ENCODE peak calls at places on chromosomes 1 and 21, in five cellular contexts. One of them, this sample, is unnamed.

GRCh38 chr1:112698366-112699310 is 8.3 kb downstream of the RHOC start:
- DNase-seq in PC-3: peak
- DNase-seq in CD8-positive, alpha-beta memory T cell: no peak
- DNase-seq in CD4-positive, alpha-beta memory T cell: no peak
- DNase-seq in iPS DF 6.9: no peak
- DNase-seq in this sample: no peak

GRCh38 chr1:183419399-183419798 is 1.2 kb upstream of the NMNAT2 start:
- DNase-seq in PC-3: no peak
- DNase-seq in CD8-positive, alpha-beta memory T cell: no peak
- DNase-seq in CD4-positive, alpha-beta memory T cell: no peak
- DNase-seq in iPS DF 6.9: no peak
- DNase-seq in this sample: no peak

GRCh38 chr1:53334312-53334711 is 6.4 kb upstream of the LRP8 start:
- DNase-seq in PC-3: no peak
- DNase-seq in CD8-positive, alpha-beta memory T cell: no peak
- DNase-seq in CD4-positive, alpha-beta memory T cell: no peak
- DNase-seq in iPS DF 6.9: no peak
- DNase-seq in this sample: no peak

GRCh38 chr1:16178596-16179497 is 23.0 kb upstream of the EPHA2 start:
- DNase-seq in PC-3: peak
- DNase-seq in CD8-positive, alpha-beta memory T cell: no peak
- DNase-seq in CD4-positive, alpha-beta memory T cell: no peak
- DNase-seq in iPS DF 6.9: no peak
- DNase-seq in this sample: no peak

GRCh38 chr1:201603613-201604232 is 64.8 kb downstream of the NAV1 start:
- DNase-seq in PC-3: no peak
- DNase-seq in CD8-positive, alpha-beta memory T cell: no peak
- DNase-seq in CD4-positive, alpha-beta memory T cell: no peak
- DNase-seq in iPS DF 6.9: no peak
- DNase-seq in this sample: peak

GRCh38 chr1:208201241-208201640 is 42.9 kb downstream of the PLXNA2 start:
- DNase-seq in PC-3: peak
- DNase-seq in CD8-positive, alpha-beta memory T cell: no peak
- DNase-seq in CD4-positive, alpha-beta memory T cell: no peak
- DNase-seq in iPS DF 6.9: no peak
- DNase-seq in this sample: peak

GRCh38 chr1:40232444-40232843 is 15.3 kb upstream of the TMCO2 start:
- DNase-seq in PC-3: no peak
- DNase-seq in CD8-positive, alpha-beta memory T cell: peak
- DNase-seq in CD4-positive, alpha-beta memory T cell: peak
- DNase-seq in iPS DF 6.9: no peak
- DNase-seq in this sample: no peak

GRCh38 chr1:239682945-239683344 is 296.6 kb downstream of the CHRM3 start:
- DNase-seq in PC-3: peak
- DNase-seq in CD8-positive, alpha-beta memory T cell: no peak
- DNase-seq in CD4-positive, alpha-beta memory T cell: no peak
- DNase-seq in iPS DF 6.9: no peak
- DNase-seq in this sample: no peak

GRCh38 chr1:60170709-60171108 is 97.1 kb upstream of the C1orf87 start:
- DNase-seq in PC-3: no peak
- DNase-seq in CD8-positive, alpha-beta memory T cell: no peak
- DNase-seq in CD4-positive, alpha-beta memory T cell: no peak
- DNase-seq in iPS DF 6.9: no peak
- DNase-seq in this sample: no peak

GRCh38 chr21:36955783-36956182 is 10.7 kb downstream of the HLCS start:
- DNase-seq in PC-3: no peak
- DNase-seq in CD8-positive, alpha-beta memory T cell: no peak
- DNase-seq in CD4-positive, alpha-beta memory T cell: no peak
- DNase-seq in iPS DF 6.9: no peak
- DNase-seq in this sample: no peak

GRCh38 chr21:42057861-42058437 is 13.2 kb upstream of the UMODL1 start:
- DNase-seq in PC-3: no peak
- DNase-seq in CD8-positive, alpha-beta memory T cell: no peak
- DNase-seq in CD4-positive, alpha-beta memory T cell: no peak
- DNase-seq in iPS DF 6.9: no peak
- DNase-seq in this sample: peak

GRCh38 chr1:151060241-151061011 is at the start of gene MLLT11:
- DNase-seq in PC-3: peak
- DNase-seq in CD8-positive, alpha-beta memory T cell: peak
- DNase-seq in CD4-positive, alpha-beta memory T cell: no peak
- DNase-seq in iPS DF 6.9: no peak
- DNase-seq in this sample: peak

GRCh38 chr21:38468989-38469388 is 29.3 kb downstream of the ERG start:
- DNase-seq in PC-3: peak
- DNase-seq in CD8-positive, alpha-beta memory T cell: no peak
- DNase-seq in CD4-positive, alpha-beta memory T cell: no peak
- DNase-seq in iPS DF 6.9: no peak
- DNase-seq in this sample: no peak

GRCh38 chr1:32954183-32954582 is 10.4 kb downstream of the RNF19B start:
- DNase-seq in PC-3: peak
- DNase-seq in CD8-positive, alpha-beta memory T cell: no peak
- DNase-seq in CD4-positive, alpha-beta memory T cell: no peak
- DNase-seq in iPS DF 6.9: no peak
- DNase-seq in this sample: peak
- H3K27ac ChIP-seq in PC-3: peak
- H3K27ac ChIP-seq in CD8-positive, alpha-beta memory T cell: no peak
- H3K27ac ChIP-seq in CD4-positive, alpha-beta memory T cell: no peak
- H3K27ac ChIP-seq in iPS DF 6.9: no peak
- H3K27ac ChIP-seq in this sample: peak

DNA sequence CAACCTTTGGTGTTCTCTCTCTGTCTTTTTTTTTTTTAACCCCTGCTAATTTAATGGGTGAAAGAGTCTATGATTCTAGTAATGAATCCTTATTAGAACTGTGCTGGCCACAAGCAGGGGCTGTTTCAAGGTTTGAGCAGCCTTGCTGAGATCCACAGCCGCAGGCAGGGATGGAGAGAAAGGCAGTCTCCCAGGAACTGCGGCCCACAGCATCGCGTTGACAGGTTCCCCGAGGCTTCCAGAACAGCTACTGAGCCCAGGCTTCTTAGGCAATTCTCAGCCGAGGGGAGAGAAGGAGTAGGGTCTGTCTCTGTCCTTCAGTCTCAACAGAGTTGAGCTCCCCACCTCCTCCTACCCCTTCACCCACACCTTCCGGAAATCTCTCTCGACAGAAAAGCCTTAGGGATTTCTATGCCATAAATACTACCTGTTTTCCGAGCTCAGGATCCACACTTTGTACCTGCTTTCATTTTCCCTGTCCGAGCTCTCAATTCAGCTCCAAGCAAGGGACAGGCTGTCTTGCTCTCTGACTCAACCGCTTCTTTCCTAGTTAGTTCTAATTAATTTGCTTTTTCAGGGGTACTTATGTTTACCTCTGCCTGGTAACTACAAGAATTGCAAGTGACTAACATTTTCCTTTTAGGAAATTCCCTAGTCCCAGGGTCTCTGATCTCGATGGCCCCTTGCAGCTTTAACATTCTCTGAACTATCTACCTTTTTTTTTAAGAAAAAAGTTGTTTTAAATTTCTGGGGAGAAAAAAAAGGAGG is 6.7 kb upstream of the CASZ1 start:
- DNase-seq in PC-3: no peak
- DNase-seq in CD8-positive, alpha-beta memory T cell: no peak
- DNase-seq in CD4-positive, alpha-beta memory T cell: no peak
- DNase-seq in iPS DF 6.9: no peak
- DNase-seq in this sample: no peak
- H3K27ac ChIP-seq in PC-3: no peak
- H3K27ac ChIP-seq in CD8-positive, alpha-beta memory T cell: no peak
- H3K27ac ChIP-seq in CD4-positive, alpha-beta memory T cell: no peak
- H3K27ac ChIP-seq in iPS DF 6.9: no peak
- H3K27ac ChIP-seq in this sample: no peak

GRCh38 chr1:3381901-3382300 is 72.6 kb upstream of the ARHGEF16 start:
- DNase-seq in PC-3: no peak
- DNase-seq in CD8-positive, alpha-beta memory T cell: no peak
- DNase-seq in CD4-positive, alpha-beta memory T cell: no peak
- DNase-seq in iPS DF 6.9: no peak
- DNase-seq in this sample: no peak
- H3K27ac ChIP-seq in PC-3: no peak
- H3K27ac ChIP-seq in CD8-positive, alpha-beta memory T cell: no peak
- H3K27ac ChIP-seq in CD4-positive, alpha-beta memory T cell: no peak
- H3K27ac ChIP-seq in iPS DF 6.9: no peak
- H3K27ac ChIP-seq in this sample: no peak

GRCh38 chr1:1264868-1265272 is 8.8 kb downstream of the UBE2J2 start:
- DNase-seq in PC-3: peak
- DNase-seq in CD8-positive, alpha-beta memory T cell: peak
- DNase-seq in CD4-positive, alpha-beta memory T cell: peak
- DNase-seq in iPS DF 6.9: no peak
- DNase-seq in this sample: peak
- H3K27ac ChIP-seq in PC-3: peak
- H3K27ac ChIP-seq in CD8-positive, alpha-beta memory T cell: no peak
- H3K27ac ChIP-seq in CD4-positive, alpha-beta memory T cell: no peak
- H3K27ac ChIP-seq in iPS DF 6.9: no peak
- H3K27ac ChIP-seq in this sample: peak

DNA sequence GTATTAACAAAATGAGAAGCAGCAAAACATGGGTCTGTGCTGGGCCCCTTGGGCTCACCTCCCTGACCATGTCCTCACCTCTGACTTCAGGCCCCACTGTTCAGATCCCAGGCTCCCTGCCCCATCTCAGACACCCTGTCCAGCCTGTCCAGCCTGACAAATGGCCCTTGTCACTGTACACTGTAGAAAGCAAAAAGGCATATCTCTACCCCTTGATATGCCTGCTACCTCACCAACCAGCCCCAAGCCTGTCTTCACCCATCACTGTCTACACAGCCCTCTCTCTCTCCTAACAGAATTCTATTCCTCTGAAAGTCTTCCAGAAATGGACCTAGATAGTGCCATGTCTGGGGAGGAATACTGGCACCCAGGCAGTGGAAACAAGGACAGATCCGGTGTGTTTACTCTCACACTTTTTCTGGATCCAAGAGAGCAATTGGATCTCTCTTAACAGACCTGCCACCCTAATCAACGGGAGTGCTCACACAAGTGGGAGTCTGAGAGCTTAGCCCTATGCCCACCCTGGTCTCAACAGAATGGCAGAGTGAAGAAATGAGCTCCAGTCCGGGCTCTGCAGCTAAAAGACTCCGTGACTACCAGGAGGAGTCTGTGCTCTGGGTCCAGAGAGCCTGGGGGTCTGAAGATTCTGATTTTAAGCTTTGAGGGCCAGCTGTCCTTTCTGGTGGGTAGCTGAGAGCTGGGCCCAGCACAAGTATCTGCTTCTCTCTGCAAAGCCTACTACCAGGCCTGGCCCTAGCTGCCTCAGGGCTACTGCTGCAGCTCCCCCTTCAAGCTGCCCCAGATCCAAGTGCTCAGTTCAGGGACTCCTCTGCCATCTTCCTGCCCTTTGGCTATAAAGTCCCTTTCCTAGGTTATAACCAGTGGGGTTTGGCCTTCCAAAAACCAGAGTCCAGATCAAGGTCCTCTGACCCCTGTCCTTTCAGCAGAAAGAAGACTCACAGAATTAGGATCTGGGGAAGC is 3.8 kb downstream of the S100A9 start:
- DNase-seq in PC-3: no peak
- DNase-seq in CD8-positive, alpha-beta memory T cell: no peak
- DNase-seq in CD4-positive, alpha-beta memory T cell: no peak
- DNase-seq in iPS DF 6.9: no peak
- DNase-seq in this sample: no peak
- H3K27ac ChIP-seq in PC-3: no peak
- H3K27ac ChIP-seq in CD8-positive, alpha-beta memory T cell: no peak
- H3K27ac ChIP-seq in CD4-positive, alpha-beta memory T cell: no peak
- H3K27ac ChIP-seq in iPS DF 6.9: no peak
- H3K27ac ChIP-seq in this sample: no peak